ENCODE peak calls at places on chromosomes 7 and 10, in ten cellular contexts. S, V, G, J, E, P, M, B, Q and F are unnamed samples.

GRCh38 chr10:50216894-50217293 is 34.4 kb downstream of the ASAH2 start:
- DNase-seq in G (no peak), J (no peak), V (no peak), S (no peak), E (peak), M (no peak), B (no peak), P (peak), Q (no peak), F (no peak)

GRCh38 chr7:43764039-43764789 is 5.7 kb downstream of the BLVRA start:
- DNase-seq in S (peak), M (no peak), J (peak), Q (no peak), V (no peak), E (peak), B (peak), P (no peak), G (no peak), F (peak)

GRCh38 chr10:58275908-58276307 is 6.9 kb downstream of the CISD1 start:
- DNase-seq in J (no peak), V (no peak), B (no peak), Q (no peak), E (no peak), S (no peak), M (no peak), G (no peak), P (no peak), F (no peak)

GRCh38 chr10:34612938-34613337 is 202.2 kb downstream of the PARD3 start:
- DNase-seq in G (no peak), P (no peak), E (no peak), S (no peak), Q (no peak), B (no peak), V (no peak), J (no peak), M (no peak), F (no peak)

GRCh38 chr10:50312464-50313437 is 61.4 kb upstream of the ASAH2 start:
- DNase-seq in Q (no peak), J (no peak), P (no peak), E (peak), V (no peak), M (no peak), B (no peak), G (no peak), S (no peak), F (no peak)

GRCh38 chr7:33892945-33893344 is 12.4 kb upstream of the BMPER start:
- DNase-seq in E (no peak), Q (no peak), B (no peak), V (no peak), J (no peak), S (no peak), P (no peak), M (no peak), G (no peak), F (no peak)

GRCh38 chr7:151310578-151310977 is 31.0 kb upstream of the NUB1 start:
- DNase-seq in M (no peak), Q (no peak), J (no peak), V (no peak), S (no peak), B (no peak), P (no peak), G (no peak), E (no peak), F (no peak)

GRCh38 chr10:56679578-56679977 is 318.5 kb upstream of the ZWINT start:
- DNase-seq in E (no peak), J (no peak), S (no peak), M (no peak), G (no peak), V (no peak), Q (no peak), B (no peak), P (no peak), F (no peak)

GRCh38 chr10:101411598-101411997 is 57.6 kb downstream of the BTRC start:
- DNase-seq in S (no peak), Q (no peak), M (no peak), E (no peak), J (no peak), B (no peak), P (no peak), V (no peak), G (no peak), F (no peak)

GRCh38 chr10:73517166-73517888 is 21.5 kb upstream of the PPP3CB start:
- DNase-seq in V (no peak), G (no peak), P (no peak), M (no peak), Q (no peak), S (no peak), B (no peak), J (no peak), E (no peak), F (no peak)

GRCh38 chr7:130959743-130960207 is 225.8 kb upstream of the KLF14 start:
- DNase-seq in S (peak), P (peak), M (no peak), J (no peak), Q (peak), G (no peak), E (peak), V (no peak), B (no peak), F (no peak)

GRCh38 chr7:12067156-12067831 is 143.8 kb upstream of the TMEM106B start:
- DNase-seq in V (peak), J (peak), B (peak), G (no peak), Q (peak), E (peak), S (peak), P (peak), M (no peak), F (peak)

GRCh38 chr10:90481326-90481923 is 376.4 kb downstream of the HTR7 start:
- DNase-seq in P (no peak), S (no peak), B (no peak), E (no peak), M (no peak), J (no peak), G (no peak), Q (no peak), V (no peak), F (no peak)

GRCh38 chr10:89063465-89063864 is 72.9 kb downstream of the FAS start:
- DNase-seq in V (no peak), E (no peak), G (no peak), P (no peak), M (no peak), Q (no peak), S (no peak), J (no peak), B (no peak), F (no peak)

GRCh38 chr10:131444862-131445461 is 133.4 kb upstream of the TCERG1L start:
- DNase-seq in E (no peak), B (no peak), J (no peak), V (no peak), P (no peak), Q (no peak), M (no peak), G (no peak), S (no peak), F (no peak)

GRCh38 chr10:13660545-13660920 is 73.8 kb downstream of the PRPF18 start:
- DNase-seq in G (no peak), E (peak), V (no peak), M (no peak), J (no peak), S (peak), B (no peak), P (no peak), Q (no peak), F (no peak)

GRCh38 chr10:59970396-59971368 is 64.3 kb upstream of the CCDC6 start:
- DNase-seq in M (no peak), G (no peak), V (no peak), P (peak), J (no peak), E (no peak), Q (no peak), S (peak), B (no peak), F (peak)

GRCh38 chr7:96989859-96990317 is 15.5 kb upstream of the DLX6 start:
- DNase-seq in B (no peak), P (no peak), V (no peak), M (no peak), E (no peak), J (no peak), S (no peak), G (no peak), Q (no peak), F (no peak)

GRCh38 chr7:91941450-91941849 is 788 bp downstream of the AKAP9 start:
- DNase-seq in Q (no peak), V (no peak), S (peak), E (peak), B (peak), J (peak), P (peak), M (no peak), G (no peak), F (peak)

GRCh38 chr10:5905854-5906507 is 15.9 kb downstream of the FBH1 start:
- DNase-seq in Q (no peak), P (no peak), B (peak), E (no peak), S (no peak), J (no peak), V (no peak), G (no peak), M (peak), F (no peak)

GRCh38 chr10:82397859-82398258 is 522.9 kb downstream of the NRG3 start:
- DNase-seq in V (no peak), M (no peak), S (no peak), B (no peak), J (no peak), P (peak), Q (no peak), E (no peak), G (no peak), F (no peak)

GRCh38 chr10:18666810-18667209 is 7.6 kb downstream of the ARL5B start:
- DNase-seq in M (no peak), G (no peak), J (no peak), S (no peak), P (peak), E (peak), B (no peak), Q (no peak), V (no peak), F (no peak)

GRCh38 chr10:130073912-130074311 is 36.7 kb downstream of the C10orf143 start:
- DNase-seq in E (no peak), M (no peak), P (no peak), J (no peak), V (no peak), B (no peak), G (no peak), Q (no peak), S (no peak), F (no peak)

GRCh38 chr10:130076681-130077080 is 33.9 kb downstream of the C10orf143 start:
- DNase-seq in S (no peak), P (no peak), E (no peak), J (no peak), M (no peak), G (no peak), V (no peak), B (no peak), Q (no peak), F (no peak)

GRCh38 chr10:130078120-130078519 is 32.5 kb downstream of the C10orf143 start:
- DNase-seq in J (no peak), G (no peak), Q (no peak), P (peak), M (no peak), S (no peak), V (no peak), E (no peak), B (no peak), F (no peak)

GRCh38 chr10:130072247-130072646 is 38.4 kb downstream of the C10orf143 start:
- DNase-seq in B (no peak), Q (no peak), G (no peak), S (no peak), M (no peak), E (no peak), P (no peak), V (no peak), J (no peak), F (no peak)

GRCh38 chr10:130074639-130075038 is 36.0 kb downstream of the C10orf143 start:
- DNase-seq in Q (no peak), V (no peak), M (no peak), P (no peak), G (no peak), B (no peak), E (no peak), S (no peak), J (no peak), F (no peak)
- TF ChIP-seq CTCF in Q (no peak), V (no peak), M (no peak), P (no peak), G (no peak), B (no peak), E (no peak), S (no peak), J (no peak), F (no peak)

GRCh38 chr7:636396-636795 is 90.1 kb upstream of the DNAAF5 start:
- DNase-seq in P (no peak), E (no peak), Q (peak), S (no peak), V (no peak), M (no peak), J (no peak), B (peak), G (no peak), F (peak)
- TF ChIP-seq CTCF in P (no peak), E (peak), Q (peak), S (no peak), V (no peak), M (no peak), J (peak), B (peak), G (peak), F (no peak)

DNA sequence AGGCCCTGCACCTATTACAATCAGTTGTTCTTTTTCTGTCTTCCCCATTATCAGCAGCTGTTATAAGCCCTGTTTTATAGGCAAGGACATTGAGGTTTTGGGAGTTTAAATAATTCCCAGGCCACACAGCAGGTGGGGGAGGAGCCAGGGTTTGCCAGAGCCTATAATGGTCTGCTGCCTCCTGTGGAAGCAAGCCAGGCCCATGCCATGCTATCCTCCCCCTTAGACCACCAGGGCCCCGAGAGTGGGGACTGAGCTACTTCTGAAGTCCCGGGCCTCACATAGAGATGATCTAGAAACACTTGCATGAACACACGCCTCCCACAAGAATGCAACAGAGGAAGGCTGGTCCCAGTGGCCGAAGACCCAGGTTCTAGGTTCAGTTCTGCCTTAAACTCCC is 141.7 kb downstream of the SH3PXD2A start:
- DNase-seq in J (no peak), Q (no peak), G (no peak), P (no peak), V (no peak), E (no peak), B (no peak), M (no peak), S (no peak), F (no peak)
- TF ChIP-seq CTCF in J (no peak), Q (no peak), G (no peak), P (no peak), V (no peak), E (no peak), B (no peak), M (no peak), S (no peak), F (no peak)

GRCh38 chr7:42740410-42740809 is 171.5 kb downstream of the C7orf25 start:
- DNase-seq in J (no peak), S (no peak), G (no peak), V (no peak), B (no peak), M (no peak), E (no peak), P (no peak), Q (no peak), F (no peak)

GRCh38 chr7:42735081-42735480 is 176.8 kb downstream of the C7orf25 start:
- DNase-seq in V (no peak), E (no peak), S (no peak), G (no peak), B (no peak), P (no peak), M (no peak), J (no peak), Q (no peak), F (no peak)

GRCh38 chr7:42739591-42739990 is 172.3 kb downstream of the C7orf25 start:
- DNase-seq in J (no peak), B (no peak), G (no peak), P (no peak), Q (no peak), M (no peak), V (no peak), S (no peak), E (no peak), F (no peak)

GRCh38 chr7:42734568-42734967 is 177.3 kb downstream of the C7orf25 start:
- DNase-seq in V (no peak), J (no peak), Q (no peak), S (no peak), B (no peak), E (no peak), G (no peak), P (no peak), M (no peak), F (no peak)

GRCh38 chr7:42736931-42737330 is 174.9 kb downstream of the C7orf25 start:
- DNase-seq in G (no peak), J (no peak), S (no peak), B (no peak), E (no peak), P (peak), Q (no peak), V (no peak), M (no peak), F (no peak)
- TF ChIP-seq CTCF in G (no peak), J (no peak), S (no peak), B (no peak), E (peak), P (peak), Q (no peak), V (peak), M (no peak), F (no peak)

GRCh38 chr7:28360739-28361138 is 51.6 kb upstream of the CREB5 start:
- DNase-seq in J (no peak), V (no peak), S (peak), B (no peak), P (peak), M (no peak), E (no peak), G (no peak), Q (no peak), F (no peak)

GRCh38 chr7:28364082-28364481 is 48.2 kb upstream of the CREB5 start:
- DNase-seq in G (no peak), E (no peak), S (peak), J (no peak), M (no peak), V (no peak), P (peak), Q (no peak), B (no peak), F (no peak)

GRCh38 chr7:28358423-28358868 is 53.9 kb upstream of the CREB5 start:
- DNase-seq in J (no peak), M (no peak), B (no peak), V (no peak), P (peak), Q (peak), E (peak), G (no peak), S (peak), F (no peak)

DNA sequence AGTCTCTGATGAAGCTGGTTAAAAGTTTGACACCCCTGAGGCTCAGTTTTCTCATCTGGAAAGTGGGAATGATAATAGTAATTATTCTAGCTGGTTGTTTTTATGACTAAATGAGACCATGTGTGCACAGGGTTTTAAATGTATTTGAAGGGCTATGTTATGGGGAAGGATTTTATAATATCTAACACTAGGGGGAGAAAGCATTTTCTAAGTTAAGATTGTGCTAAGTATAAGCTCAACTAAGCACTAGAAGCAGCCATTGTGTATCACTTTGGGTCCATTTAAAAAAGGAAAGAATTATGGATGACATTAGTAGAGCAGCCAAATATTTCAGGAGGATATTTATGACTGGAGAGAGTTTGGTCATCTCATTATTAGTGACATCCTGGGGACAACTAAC is 49.5 kb upstream of the CREB5 start:
- DNase-seq in Q (no peak), B (no peak), E (no peak), P (peak), S (peak), M (no peak), V (no peak), G (no peak), J (no peak), F (no peak)
- TF ChIP-seq CTCF in Q (peak), B (no peak), E (peak), P (peak), S (no peak), M (no peak), V (peak), G (peak), J (no peak), F (no peak)

DNA sequence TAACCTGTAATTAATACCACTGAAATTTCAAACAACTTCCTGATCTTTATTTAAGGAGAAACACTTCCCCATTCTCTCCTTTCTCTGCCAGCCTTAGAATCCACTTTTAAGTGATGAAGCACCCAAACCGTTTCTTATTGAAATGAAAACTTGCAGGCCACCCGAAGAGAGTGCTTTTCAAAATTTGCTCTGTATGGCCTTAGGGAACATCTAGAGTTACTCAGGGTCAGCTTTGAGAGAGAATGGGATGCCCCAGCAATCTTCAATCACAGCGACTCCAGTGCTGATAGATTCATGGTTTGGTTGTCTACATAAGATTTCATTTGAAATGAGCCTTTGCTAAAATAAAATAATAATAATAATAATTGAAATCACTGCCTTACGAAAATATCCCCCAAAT is 323.1 kb downstream of the PCLO start:
- DNase-seq in M (no peak), S (no peak), P (peak), V (no peak), Q (no peak), B (no peak), J (no peak), G (no peak), E (no peak), F (no peak)
- TF ChIP-seq CTCF in M (no peak), S (no peak), P (no peak), V (no peak), Q (no peak), B (no peak), J (no peak), G (no peak), E (no peak), F (no peak)

GRCh38 chr10:71647526-71648354 is 71.8 kb downstream of the C10orf105 start:
- DNase-seq in E (no peak), B (no peak), P (peak), S (no peak), G (no peak), J (no peak), Q (no peak), V (no peak), M (no peak), F (no peak)
- TF ChIP-seq CTCF in E (peak), B (peak), P (peak), S (peak), G (peak), J (peak), Q (peak), V (peak), M (peak), F (peak)